ENCODE peak calls at places on chromosomes 3 and 15, in five cellular contexts. L is KG1; G is substantia nigra; W is effector memory CD8-positive, alpha-beta T cell; X is HFF-Myc. Y is an unnamed sample.
A peak's percentile ranks its signal among the peaks of the same experiment; 100 is the strongest.

GRCh38 chr15:75675579-75676404 is 28.1 kb downstream of the SNX33 start:
- DNase-seq in W (no peak), L (no peak), G (no peak), X (no peak), Y (no peak)

GRCh38 chr3:113231827-113232253 is 20.5 kb downstream of the BOC start:
- DNase-seq in X (peak; percentile 63), L (no peak), W (no peak), G (no peak), Y (no peak)

GRCh38 chr3:97432914-97433313 is 331.6 kb upstream of the ARL6 start:
- DNase-seq in L (no peak), G (no peak), W (no peak), X (no peak), Y (no peak)

GRCh38 chr3:124964432-124964831 is 29.9 kb upstream of the MUC13 start:
- DNase-seq in G (no peak), X (no peak), L (no peak), W (no peak), Y (no peak)

GRCh38 chr15:40103124-40103858 is 5.4 kb downstream of the BMF start:
- DNase-seq in L (no peak), W (no peak), X (no peak), G (peak; percentile 72), Y (no peak)

GRCh38 chr15:25243800-25244097 is 195.1 kb downstream of the UBE3A start:
- DNase-seq in X (no peak), G (no peak), W (no peak), L (no peak), Y (no peak)

GRCh38 chr3:162034368-162034767 is 537.8 kb downstream of the OTOL1 start:
- DNase-seq in G (no peak), W (no peak), L (no peak), X (no peak), Y (no peak)

GRCh38 chr3:28586325-28586724 is 237.7 kb upstream of the AZI2 start:
- DNase-seq in L (no peak), W (no peak), X (no peak), G (no peak), Y (no peak)

GRCh38 chr15:80732818-80733217 is 37.7 kb downstream of the ABHD17C start:
- DNase-seq in X (no peak), L (no peak), W (no peak), G (no peak), Y (no peak)

GRCh38 chr3:4850211-4850927 is 128.9 kb upstream of the BHLHE40 start:
- DNase-seq in L (no peak), W (no peak), G (no peak), X (no peak), Y (no peak)

GRCh38 chr3:168047190-168047795 is 48.4 kb downstream of the GOLIM4 start:
- DNase-seq in X (peak; percentile 76), W (no peak), G (no peak), L (peak; percentile 65), Y (peak; percentile 27)

GRCh38 chr3:157067114-157067513 is 92.8 kb downstream of the CCNL1 start:
- DNase-seq in G (no peak), W (peak; percentile 36), L (no peak), X (no peak), Y (peak; percentile 71)

GRCh38 chr3:8481380-8481779 is 20.2 kb upstream of the LMCD1 start:
- DNase-seq in X (no peak), G (no peak), W (no peak), L (no peak), Y (no peak)

GRCh38 chr15:45378913-45379262 is 544 bp upstream of the GATM start:
- DNase-seq in G (no peak), L (no peak), X (no peak), W (no peak), Y (no peak)

GRCh38 chr3:44065311-44065710 is 176.4 kb upstream of the TOPAZ1 start:
- DNase-seq in L (no peak), W (no peak), G (no peak), X (no peak), Y (no peak)

GRCh38 chr3:98977520-98977919 is 76.0 kb upstream of the DCBLD2 start:
- DNase-seq in L (no peak), X (peak; percentile 57), G (no peak), W (no peak), Y (no peak)

GRCh38 chr3:128482857-128483656 is 9.9 kb downstream of the GATA2 start:
- DNase-seq in L (peak; percentile 74), X (peak; percentile 45), W (no peak), G (no peak), Y (no peak)

GRCh38 chr15:51060058-51060598 is 34.6 kb downstream of the TNFAIP8L3 start:
- DNase-seq in W (no peak), G (no peak), L (no peak), X (no peak), Y (no peak)

GRCh38 chr3:122415104-122415744 is 638 bp downstream of the WDR5B start:
- DNase-seq in L (no peak), X (no peak), G (no peak), W (peak; percentile 39), Y (peak; percentile 76)

GRCh38 chr3:134325722-134326121 is 48.5 kb downstream of the AMOTL2 start:
- DNase-seq in G (no peak), X (no peak), L (no peak), W (no peak), Y (no peak)

GRCh38 chr15:33094336-33094735 is 100.2 kb downstream of the FMN1 start:
- DNase-seq in G (no peak), L (no peak), X (no peak), W (no peak), Y (no peak)

GRCh38 chr3:21433751-21434150 is 317.3 kb downstream of the ZNF385D start:
- DNase-seq in L (no peak), X (no peak), G (no peak), W (no peak), Y (no peak)

GRCh38 chr15:42503822-42504221 is 8.4 kb downstream of the SNAP23 start:
- DNase-seq in L (no peak), W (no peak), G (no peak), X (no peak), Y (no peak)

GRCh38 chr3:64650096-64650622 is 37.6 kb downstream of the ADAMTS9 start:
- DNase-seq in W (no peak), G (no peak), X (no peak), L (no peak), Y (no peak)

GRCh38 chr15:52227456-52227855 is 36.3 kb upstream of the GNB5 start:
- DNase-seq in X (peak; percentile 82), G (no peak), W (peak; percentile 70), L (peak; percentile 72), Y (peak; percentile 69)

GRCh38 chr3:184237211-184237610 is 7.8 kb downstream of the VWA5B2 start:
- DNase-seq in W (no peak), L (no peak), X (no peak), G (no peak), Y (no peak)

GRCh38 chr3:32262201-32262600 is 23.7 kb downstream of the CMTM8 start:
- DNase-seq in X (no peak), W (no peak), L (no peak), G (no peak), Y (no peak)

GRCh38 chr3:148629006-148629405 is 68.7 kb upstream of the AGTR1 start:
- DNase-seq in L (no peak), G (no peak), X (no peak), W (no peak), Y (no peak)

GRCh38 chr3:144663456-144664063 is 691.9 kb downstream of the DIPK2A start:
- DNase-seq in L (no peak), G (no peak), W (no peak), X (no peak), Y (no peak)

GRCh38 chr15:97652041-97652440 is 308.5 kb upstream of the ARRDC4 start:
- DNase-seq in W (no peak), G (no peak), L (no peak), X (no peak), Y (no peak)

GRCh38 chr3:146640955-146641867 is 36.1 kb upstream of the PLSCR5 start:
- DNase-seq in W (no peak), X (peak; percentile 49), L (peak; percentile 18), G (no peak), Y (peak; percentile 3)

GRCh38 chr3:50336452-50337174 is 4.0 kb downstream of the RASSF1 start:
- DNase-seq in G (no peak), L (no peak), X (no peak), W (no peak), Y (no peak)

GRCh38 chr3:33900440-33900808 is 102.0 kb downstream of the PDCD6IP start:
- DNase-seq in L (no peak), G (no peak), W (no peak), X (no peak), Y (no peak)

GRCh38 chr3:171348121-171348520 is 112.1 kb downstream of the TNIK start:
- DNase-seq in L (no peak), G (no peak), X (no peak), W (no peak), Y (no peak)

GRCh38 chr15:38670142-38671002 is 105.8 kb upstream of the RASGRP1 start:
- DNase-seq in W (peak; percentile 75), X (no peak), L (no peak), G (no peak), Y (peak; percentile 93)

GRCh38 chr3:159169828-159170227 is 368.0 kb downstream of the MFSD1 start:
- DNase-seq in L (no peak), G (no peak), X (peak; percentile 69), W (no peak), Y (no peak)

Y was measured in CD4-positive, alpha-beta memory T cell.